ENCODE peak calls at places on chromosome 3, in nine cellular contexts. D, S, I, R, X, E, C, N and G are unnamed samples.
A peak's percentile ranks its signal among the peaks of the same experiment; 100 is the strongest.

GRCh38 chr3:184443364-184443763 is 63.5 kb downstream of the CHRD start:
- DNase-seq in D (no peak), S (no peak), I (no peak), R (no peak), X (no peak), E (no peak), C (no peak), N (no peak), G (no peak)

GRCh38 chr3:185648396-185648795 is 62.3 kb downstream of the SENP2 start:
- DNase-seq in D (no peak), S (no peak), I (no peak), R (no peak), X (no peak), E (no peak), C (no peak), N (no peak), G (no peak)

GRCh38 chr3:187183210-187183862 is 13.9 kb upstream of the RTP1 start:
- DNase-seq in D (no peak), S (no peak), I (peak; percentile 89), R (no peak), X (no peak), E (no peak), C (peak; percentile 34), N (no peak), G (no peak)

GRCh38 chr3:134685881-134686802 is 35.3 kb upstream of the KY start:
- DNase-seq in D (no peak), S (no peak), I (no peak), R (no peak), X (no peak), E (peak; percentile 77), C (no peak), N (no peak), G (no peak)

GRCh38 chr3:5022966-5023776 is 43.9 kb downstream of the BHLHE40 start:
- DNase-seq in D (no peak), S (no peak), I (peak; percentile 42), R (no peak), X (no peak), E (peak; percentile 99), C (no peak), N (no peak), G (no peak)

GRCh38 chr3:134449277-134449676 is 36.5 kb downstream of the ANAPC13 start:
- DNase-seq in D (no peak), S (peak; percentile 35), I (no peak), R (no peak), X (peak; percentile 44), E (peak; percentile 46), C (peak; percentile 42), N (no peak), G (no peak)

GRCh38 chr3:81496407-81497104 is 264.9 kb downstream of the GBE1 start:
- DNase-seq in D (no peak), S (no peak), I (no peak), R (no peak), X (no peak), E (no peak), C (no peak), N (no peak), G (no peak)

GRCh38 chr3:124760601-124761000 is 30.3 kb downstream of the UMPS start:
- DNase-seq in D (no peak), S (no peak), I (peak; percentile 67), R (no peak), X (no peak), E (peak; percentile 66), C (no peak), N (no peak), G (no peak)